ENCODE peak calls at places on chromosomes 12 and 14, in eight cellular contexts. B, M, K, G, X, Q, R and V are unnamed samples.
A peak's percentile ranks its signal among the peaks of the same experiment; 100 is the strongest.

GRCh38 chr14:33839193-33840076 is 111.4 kb downstream of the EGLN3 start:
- DNase-seq in Q (peak; percentile 38), G (no peak), R (peak; percentile 23), B (no peak), M (peak; percentile 76), X (no peak), K (peak; percentile 12), V (no peak)

GRCh38 chr14:50407089-50407813 is 10.6 kb upstream of the CDKL1 start:
- DNase-seq in K (no peak), G (no peak), B (no peak), R (no peak), X (no peak), M (no peak), Q (no peak), V (no peak)

GRCh38 chr14:72796935-72797334 is 97.0 kb downstream of the DPF3 start:
- DNase-seq in G (no peak), X (no peak), B (no peak), R (no peak), K (no peak), Q (no peak), M (no peak), V (no peak)

GRCh38 chr14:33617154-33617553 is 333.7 kb downstream of the EGLN3 start:
- DNase-seq in R (no peak), G (no peak), X (no peak), K (peak; percentile 6), B (no peak), M (no peak), Q (no peak), V (peak; percentile 53)

GRCh38 chr12:111093428-111094142 is 173.2 kb upstream of the MYL2 start:
- DNase-seq in R (peak; percentile 52), Q (no peak), B (no peak), M (no peak), K (no peak), X (no peak), G (no peak), V (no peak)

GRCh38 chr12:67173258-67173657 is 95.9 kb upstream of the CAND1 start:
- DNase-seq in Q (no peak), K (no peak), G (no peak), M (no peak), X (no peak), B (no peak), R (no peak), V (no peak)

GRCh38 chr14:104187931-104188726 is 49.7 kb downstream of the KIF26A start:
- DNase-seq in B (no peak), Q (no peak), X (no peak), K (no peak), R (no peak), G (no peak), M (no peak), V (no peak)

GRCh38 chr14:52961060-52961639 is 10.3 kb upstream of the FERMT2 start:
- DNase-seq in B (no peak), R (peak; percentile 37), K (no peak), M (no peak), Q (no peak), G (no peak), X (no peak), V (no peak)

GRCh38 chr12:123109319-123109772 is 41.5 kb downstream of the PITPNM2 start:
- DNase-seq in Q (no peak), K (no peak), G (no peak), R (no peak), M (peak; percentile 47), B (no peak), X (no peak), V (no peak)